ENCODE peak calls at places on chromosomes 7 and 10, in ten cellular contexts. One of them, this sample, is unnamed.

GRCh38 chr10:101227765-101228681 is 1.2 kb downstream of the LBX1 start:
- DNase-seq in psoas muscle: peak
- DNase-seq in IMR-90: no peak
- DNase-seq in AG20443: no peak
- DNase-seq in retina: peak
- DNase-seq in adrenal gland: no peak
- DNase-seq in Caki2: no peak
- DNase-seq in activated T-helper 1 cell treated with anti-CD3 and anti-CD28 coated beads, Interleukin-2, amount 50 U/mL, for 16 hours: no peak
- DNase-seq in T-helper 2 cell treated with Interferon-gamma antibody and Interleukin-4, amounts not matched to agents 5 μg/mL and 100 μg/mL, for 36 hours: no peak
- DNase-seq in germinal center: no peak
- DNase-seq in this sample: no peak

GRCh38 chr7:145915679-145916078 is 200.9 kb upstream of the CNTNAP2 start:
- DNase-seq in psoas muscle: no peak
- DNase-seq in IMR-90: no peak
- DNase-seq in AG20443: no peak
- DNase-seq in retina: no peak
- DNase-seq in adrenal gland: no peak
- DNase-seq in Caki2: peak
- DNase-seq in activated T-helper 1 cell treated with anti-CD3 and anti-CD28 coated beads, Interleukin-2, amount 50 U/mL, for 16 hours: no peak
- DNase-seq in T-helper 2 cell treated with Interferon-gamma antibody and Interleukin-4, amounts not matched to agents 5 μg/mL and 100 μg/mL, for 36 hours: no peak
- DNase-seq in germinal center: no peak
- DNase-seq in this sample: no peak

GRCh38 chr10:24438800-24439199 is 229.9 kb downstream of the KIAA1217 start:
- DNase-seq in psoas muscle: no peak
- DNase-seq in IMR-90: peak
- DNase-seq in AG20443: peak
- DNase-seq in retina: no peak
- DNase-seq in adrenal gland: no peak
- DNase-seq in Caki2: no peak
- DNase-seq in activated T-helper 1 cell treated with anti-CD3 and anti-CD28 coated beads, Interleukin-2, amount 50 U/mL, for 16 hours: no peak
- DNase-seq in T-helper 2 cell treated with Interferon-gamma antibody and Interleukin-4, amounts not matched to agents 5 μg/mL and 100 μg/mL, for 36 hours: no peak
- DNase-seq in germinal center: no peak
- DNase-seq in this sample: no peak

GRCh38 chr7:127863082-127863481 is 168.2 kb downstream of the LRRC4 start:
- DNase-seq in psoas muscle: no peak
- DNase-seq in IMR-90: no peak
- DNase-seq in AG20443: no peak
- DNase-seq in retina: no peak
- DNase-seq in adrenal gland: no peak
- DNase-seq in Caki2: no peak
- DNase-seq in activated T-helper 1 cell treated with anti-CD3 and anti-CD28 coated beads, Interleukin-2, amount 50 U/mL, for 16 hours: no peak
- DNase-seq in T-helper 2 cell treated with Interferon-gamma antibody and Interleukin-4, amounts not matched to agents 5 μg/mL and 100 μg/mL, for 36 hours: no peak
- DNase-seq in germinal center: no peak
- DNase-seq in this sample: no peak

GRCh38 chr10:118256825-118257570 is 85.1 kb downstream of the FAM204A start:
- DNase-seq in psoas muscle: no peak
- DNase-seq in IMR-90: no peak
- DNase-seq in AG20443: no peak
- DNase-seq in retina: no peak
- DNase-seq in adrenal gland: no peak
- DNase-seq in Caki2: no peak
- DNase-seq in activated T-helper 1 cell treated with anti-CD3 and anti-CD28 coated beads, Interleukin-2, amount 50 U/mL, for 16 hours: no peak
- DNase-seq in T-helper 2 cell treated with Interferon-gamma antibody and Interleukin-4, amounts not matched to agents 5 μg/mL and 100 μg/mL, for 36 hours: no peak
- DNase-seq in germinal center: no peak
- DNase-seq in this sample: no peak

GRCh38 chr7:8434290-8435002 is 1.0 kb downstream of the NXPH1 start:
- DNase-seq in psoas muscle: no peak
- DNase-seq in IMR-90: no peak
- DNase-seq in AG20443: no peak
- DNase-seq in retina: peak
- DNase-seq in adrenal gland: peak
- DNase-seq in Caki2: no peak
- DNase-seq in activated T-helper 1 cell treated with anti-CD3 and anti-CD28 coated beads, Interleukin-2, amount 50 U/mL, for 16 hours: no peak
- DNase-seq in T-helper 2 cell treated with Interferon-gamma antibody and Interleukin-4, amounts not matched to agents 5 μg/mL and 100 μg/mL, for 36 hours: no peak
- DNase-seq in germinal center: no peak
- DNase-seq in this sample: no peak

GRCh38 chr10:101067356-101068083 is 5.7 kb downstream of the KAZALD1 start:
- DNase-seq in psoas muscle: peak
- DNase-seq in IMR-90: peak
- DNase-seq in AG20443: peak
- DNase-seq in retina: peak
- DNase-seq in adrenal gland: peak
- DNase-seq in Caki2: peak
- DNase-seq in activated T-helper 1 cell treated with anti-CD3 and anti-CD28 coated beads, Interleukin-2, amount 50 U/mL, for 16 hours: peak
- DNase-seq in T-helper 2 cell treated with Interferon-gamma antibody and Interleukin-4, amounts not matched to agents 5 μg/mL and 100 μg/mL, for 36 hours: peak
- DNase-seq in germinal center: peak
- DNase-seq in this sample: peak

GRCh38 chr7:46786221-46786951 is 795.5 kb downstream of the TNS3 start:
- DNase-seq in psoas muscle: no peak
- DNase-seq in IMR-90: peak
- DNase-seq in AG20443: peak
- DNase-seq in retina: no peak
- DNase-seq in adrenal gland: no peak
- DNase-seq in Caki2: peak
- DNase-seq in activated T-helper 1 cell treated with anti-CD3 and anti-CD28 coated beads, Interleukin-2, amount 50 U/mL, for 16 hours: no peak
- DNase-seq in T-helper 2 cell treated with Interferon-gamma antibody and Interleukin-4, amounts not matched to agents 5 μg/mL and 100 μg/mL, for 36 hours: no peak
- DNase-seq in germinal center: no peak
- DNase-seq in this sample: no peak

This sample was measured in SW480.